ENCODE peak calls at places on chromosome 11, in seven cellular contexts. One of them, this sample, is unnamed.

GRCh38 chr11:57639321-57640067 is 10.2 kb downstream of the YPEL4 start:
- DNase-seq in gastrocnemius medialis: no peak
- DNase-seq in body of pancreas: peak; percentile 11
- DNase-seq in Peyer's patch: no peak
- DNase-seq in heart left ventricle: no peak
- DNase-seq in stomach: no peak
- DNase-seq in transverse colon: no peak
- DNase-seq in this sample: no peak

GRCh38 chr11:109145287-109145686 is 276.7 kb upstream of the C11orf87 start:
- DNase-seq in gastrocnemius medialis: no peak
- DNase-seq in body of pancreas: no peak
- DNase-seq in Peyer's patch: no peak
- DNase-seq in heart left ventricle: no peak
- DNase-seq in stomach: no peak
- DNase-seq in transverse colon: no peak
- DNase-seq in this sample: no peak

GRCh38 chr11:13357232-13357631 is 79.6 kb downstream of the BMAL1 start:
- DNase-seq in gastrocnemius medialis: no peak
- DNase-seq in body of pancreas: no peak
- DNase-seq in Peyer's patch: no peak
- DNase-seq in heart left ventricle: no peak
- DNase-seq in stomach: no peak
- DNase-seq in transverse colon: no peak
- DNase-seq in this sample: no peak

GRCh38 chr11:1476946-1477736 is 9.4 kb downstream of the MOB2 start:
- DNase-seq in gastrocnemius medialis: no peak
- DNase-seq in body of pancreas: peak; percentile 4
- DNase-seq in Peyer's patch: no peak
- DNase-seq in heart left ventricle: no peak
- DNase-seq in stomach: no peak
- DNase-seq in transverse colon: no peak
- DNase-seq in this sample: no peak

GRCh38 chr11:45212566-45213315 is 66.3 kb downstream of the PRDM11 start:
- DNase-seq in gastrocnemius medialis: no peak
- DNase-seq in body of pancreas: no peak
- DNase-seq in Peyer's patch: no peak
- DNase-seq in heart left ventricle: peak; percentile 65
- DNase-seq in stomach: no peak
- DNase-seq in transverse colon: no peak
- DNase-seq in this sample: no peak

GRCh38 chr11:13826505-13827278 is 135.8 kb upstream of the SPON1 start:
- DNase-seq in gastrocnemius medialis: no peak
- DNase-seq in body of pancreas: no peak
- DNase-seq in Peyer's patch: no peak
- DNase-seq in heart left ventricle: no peak
- DNase-seq in stomach: no peak
- DNase-seq in transverse colon: no peak
- DNase-seq in this sample: no peak

GRCh38 chr11:130804306-130805077 is 111.8 kb downstream of the SNX19 start:
- DNase-seq in gastrocnemius medialis: no peak
- DNase-seq in body of pancreas: no peak
- DNase-seq in Peyer's patch: no peak
- DNase-seq in heart left ventricle: no peak
- DNase-seq in stomach: no peak
- DNase-seq in transverse colon: no peak
- DNase-seq in this sample: no peak

GRCh38 chr11:10918698-10919097 is 60.8 kb upstream of the ZBED5 start:
- DNase-seq in gastrocnemius medialis: no peak
- DNase-seq in body of pancreas: no peak
- DNase-seq in Peyer's patch: no peak
- DNase-seq in heart left ventricle: no peak
- DNase-seq in stomach: no peak
- DNase-seq in transverse colon: no peak
- DNase-seq in this sample: no peak

GRCh38 chr11:61904539-61905048 is 12.8 kb downstream of the RAB3IL1 start:
- DNase-seq in gastrocnemius medialis: no peak
- DNase-seq in body of pancreas: peak; percentile 86
- DNase-seq in Peyer's patch: no peak
- DNase-seq in heart left ventricle: no peak
- DNase-seq in stomach: peak; percentile 81
- DNase-seq in transverse colon: no peak
- DNase-seq in this sample: no peak

GRCh38 chr11:133821776-133822175 is 23.5 kb downstream of the SPATA19 start:
- DNase-seq in gastrocnemius medialis: no peak
- DNase-seq in body of pancreas: peak; percentile 72
- DNase-seq in Peyer's patch: no peak
- DNase-seq in heart left ventricle: no peak
- DNase-seq in stomach: peak; percentile 65
- DNase-seq in transverse colon: peak; percentile 20
- DNase-seq in this sample: no peak

GRCh38 chr11:65115361-65116082 is 2.0 kb downstream of the ZNHIT2 start:
- DNase-seq in gastrocnemius medialis: no peak
- DNase-seq in body of pancreas: no peak
- DNase-seq in Peyer's patch: no peak
- DNase-seq in heart left ventricle: no peak
- DNase-seq in stomach: no peak
- DNase-seq in transverse colon: no peak
- DNase-seq in this sample: no peak
- TF ChIP-seq POLR2A in gastrocnemius medialis: no peak
- TF ChIP-seq POLR2A in body of pancreas: no peak
- TF ChIP-seq POLR2A in Peyer's patch: no peak
- TF ChIP-seq POLR2A in heart left ventricle: no peak
- TF ChIP-seq POLR2A in stomach: no peak
- TF ChIP-seq POLR2A in transverse colon: no peak
- TF ChIP-seq POLR2A in this sample: no peak

GRCh38 chr11:72723508-72723907 is 28.7 kb downstream of the ARAP1 start:
- DNase-seq in gastrocnemius medialis: no peak
- DNase-seq in body of pancreas: no peak
- DNase-seq in Peyer's patch: peak; percentile 85
- DNase-seq in heart left ventricle: peak; percentile 9
- DNase-seq in stomach: peak; percentile 53
- DNase-seq in transverse colon: no peak
- DNase-seq in this sample: no peak

GRCh38 chr11:72721689-72722049 is 30.5 kb downstream of the ARAP1 start:
- DNase-seq in gastrocnemius medialis: no peak
- DNase-seq in body of pancreas: peak; percentile 51
- DNase-seq in Peyer's patch: peak; percentile 70
- DNase-seq in heart left ventricle: peak; percentile 73
- DNase-seq in stomach: peak; percentile 40
- DNase-seq in transverse colon: peak; percentile 56
- DNase-seq in this sample: peak; percentile 62

GRCh38 chr11:72721276-72721675 is 30.9 kb downstream of the ARAP1 start:
- DNase-seq in gastrocnemius medialis: no peak
- DNase-seq in body of pancreas: no peak
- DNase-seq in Peyer's patch: no peak
- DNase-seq in heart left ventricle: peak; percentile 13
- DNase-seq in stomach: no peak
- DNase-seq in transverse colon: no peak
- DNase-seq in this sample: no peak

GRCh38 chr11:72720806-72721205 is 31.4 kb downstream of the ARAP1 start:
- DNase-seq in gastrocnemius medialis: no peak
- DNase-seq in body of pancreas: peak; percentile 40
- DNase-seq in Peyer's patch: no peak
- DNase-seq in heart left ventricle: no peak
- DNase-seq in stomach: no peak
- DNase-seq in transverse colon: no peak
- DNase-seq in this sample: no peak

GRCh38 chr11:72722050-72722748 is 30.0 kb downstream of the ARAP1 start:
- DNase-seq in gastrocnemius medialis: peak; percentile 76
- DNase-seq in body of pancreas: peak; percentile 90
- DNase-seq in Peyer's patch: peak; percentile 95
- DNase-seq in heart left ventricle: peak; percentile 91
- DNase-seq in stomach: peak; percentile 91
- DNase-seq in transverse colon: peak; percentile 91
- DNase-seq in this sample: peak; percentile 89
- TF ChIP-seq POLR2A in gastrocnemius medialis: peak; percentile 48
- TF ChIP-seq POLR2A in body of pancreas: no peak
- TF ChIP-seq POLR2A in Peyer's patch: peak; percentile 39
- TF ChIP-seq POLR2A in heart left ventricle: peak; percentile 66
- TF ChIP-seq POLR2A in stomach: no peak
- TF ChIP-seq POLR2A in transverse colon: peak; percentile 82
- TF ChIP-seq POLR2A in this sample: peak; percentile 43

DNA sequence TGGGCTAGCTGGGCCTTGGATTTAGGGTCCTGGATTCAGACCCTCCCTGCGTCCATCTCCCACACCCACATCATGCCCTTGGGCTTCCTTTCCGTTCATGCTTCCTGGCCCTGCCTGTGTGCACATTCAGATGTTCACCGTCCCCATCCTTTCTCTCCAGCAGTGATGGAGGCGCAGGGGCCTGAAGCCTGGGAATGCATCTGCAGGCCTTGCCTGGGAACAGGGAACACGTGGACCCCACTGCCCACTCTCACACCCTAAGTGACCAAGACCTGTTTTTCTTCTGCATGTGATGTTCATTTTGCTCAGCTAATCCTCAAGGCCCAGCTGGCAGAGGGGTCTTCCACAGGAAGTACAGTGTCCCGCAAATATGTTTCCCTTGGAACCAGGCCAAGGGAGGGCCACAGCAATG is 91.6 kb upstream of the PARVA start:
- DNase-seq in gastrocnemius medialis: no peak
- DNase-seq in body of pancreas: no peak
- DNase-seq in Peyer's patch: no peak
- DNase-seq in heart left ventricle: no peak
- DNase-seq in stomach: peak; percentile 20
- DNase-seq in transverse colon: no peak
- DNase-seq in this sample: no peak
- TF ChIP-seq POLR2A in gastrocnemius medialis: no peak
- TF ChIP-seq POLR2A in body of pancreas: no peak
- TF ChIP-seq POLR2A in Peyer's patch: no peak
- TF ChIP-seq POLR2A in heart left ventricle: no peak
- TF ChIP-seq POLR2A in stomach: no peak
- TF ChIP-seq POLR2A in transverse colon: no peak
- TF ChIP-seq POLR2A in this sample: no peak

GRCh38 chr11:65493367-65494176 is 5.3 kb upstream of the MALAT1 start:
- DNase-seq in gastrocnemius medialis: peak; percentile 80
- DNase-seq in body of pancreas: peak; percentile 83
- DNase-seq in Peyer's patch: peak; percentile 83
- DNase-seq in heart left ventricle: no peak
- DNase-seq in stomach: peak; percentile 88
- DNase-seq in transverse colon: peak; percentile 83
- DNase-seq in this sample: peak; percentile 84
- TF ChIP-seq POLR2A in gastrocnemius medialis: no peak
- TF ChIP-seq POLR2A in body of pancreas: no peak
- TF ChIP-seq POLR2A in Peyer's patch: no peak
- TF ChIP-seq POLR2A in heart left ventricle: peak; percentile 93
- TF ChIP-seq POLR2A in stomach: no peak
- TF ChIP-seq POLR2A in transverse colon: peak; percentile 57
- TF ChIP-seq POLR2A in this sample: no peak